ENCODE peak calls at places on chromosomes 13 and 19, in ten cellular contexts. L is ecto neural progenitor cell; P is sigmoid colon; S is cardiac muscle cell; Q is KG1; O is stimulated activated CD4-positive, alpha-beta T cell treated with anti-CD3 and anti-CD28 coated beads, Interleukin-2, amount 100 ng/mL, for 4 hours; H is GM03348; D is GOT3; N is AG08396; J is glutamatergic neuron. B is an unnamed sample.
A peak's percentile ranks its signal among the peaks of the same experiment; 100 is the strongest.

GRCh38 chr19:3250675-3251074 is 26.2 kb downstream of the CELF5 start:
- DNase-seq in L (no peak), P (no peak), S (no peak), Q (no peak), O (no peak), H (peak; percentile 66), D (peak; percentile 18), N (peak; percentile 43), J (peak; percentile 37), B (peak; percentile 25)

GRCh38 chr13:102097708-102098107 is 304.1 kb downstream of the FGF14 start:
- DNase-seq in L (no peak), P (no peak), S (no peak), Q (no peak), O (no peak), H (no peak), D (no peak), N (no peak), J (no peak), B (no peak)

GRCh38 chr19:39413903-39414608 is 1.6 kb downstream of the PLEKHG2 start:
- DNase-seq in L (peak; percentile 71), P (peak; percentile 81), S (peak; percentile 54), Q (no peak), O (no peak), H (peak; percentile 63), D (no peak), N (peak; percentile 55), J (peak; percentile 73), B (no peak)

GRCh38 chr13:113209336-113209879 is at the start of gene CUL4A:
- DNase-seq in L (peak; percentile 88), P (peak; percentile 88), S (peak; percentile 90), Q (peak; percentile 86), O (peak; percentile 63), H (peak; percentile 96), D (no peak), N (peak; percentile 89), J (peak; percentile 80), B (peak; percentile 50)

GRCh38 chr19:33794578-33795369 is 1.9 kb upstream of the KCTD15 start:
- DNase-seq in L (peak; percentile 66), P (no peak), S (no peak), Q (no peak), O (no peak), H (peak; percentile 30), D (no peak), N (peak; percentile 38), J (no peak), B (no peak)

GRCh38 chr19:42282810-42283247 is 13.8 kb downstream of the CIC start:
- DNase-seq in L (peak; percentile 51), P (peak; percentile 68), S (no peak), Q (no peak), O (no peak), H (no peak), D (no peak), N (no peak), J (no peak), B (no peak)

GRCh38 chr19:38676878-38677646 is 29.6 kb downstream of the ACTN4 start:
- DNase-seq in L (no peak), P (no peak), S (no peak), Q (no peak), O (no peak), H (no peak), D (no peak), N (no peak), J (no peak), B (no peak)

GRCh38 chr19:7987084-7987768 is 18.2 kb downstream of the ELAVL1 start:
- DNase-seq in L (no peak), P (no peak), S (no peak), Q (no peak), O (no peak), H (no peak), D (no peak), N (no peak), J (no peak), B (no peak)

GRCh38 chr19:7202888-7203287 is 91.3 kb downstream of the INSR start:
- DNase-seq in L (no peak), P (no peak), S (no peak), Q (no peak), O (no peak), H (no peak), D (no peak), N (no peak), J (no peak), B (no peak)

GRCh38 chr13:45916036-45916435 is 64.5 kb upstream of the SIAH3 start:
- DNase-seq in L (no peak), P (no peak), S (no peak), Q (no peak), O (no peak), H (no peak), D (no peak), N (no peak), J (no peak), B (no peak)

GRCh38 chr13:26502826-26503225 is 54.7 kb upstream of the WASF3 start:
- DNase-seq in L (no peak), P (peak; percentile 80), S (no peak), Q (no peak), O (peak; percentile 23), H (peak; percentile 59), D (no peak), N (peak; percentile 60), J (no peak), B (no peak)

GRCh38 chr13:97883356-97883755 is 70.1 kb upstream of the IPO5 start:
- DNase-seq in L (no peak), P (no peak), S (no peak), Q (no peak), O (no peak), H (no peak), D (no peak), N (no peak), J (no peak), B (no peak)

GRCh38 chr13:73449258-73449657 is 390.5 kb downstream of the KLF5 start:
- DNase-seq in L (no peak), P (no peak), S (no peak), Q (no peak), O (no peak), H (no peak), D (no peak), N (no peak), J (no peak), B (no peak)

GRCh38 chr13:37144661-37145060 is 39.2 kb upstream of the CSNK1A1L start:
- DNase-seq in L (no peak), P (no peak), S (no peak), Q (no peak), O (no peak), H (no peak), D (no peak), N (peak; percentile 28), J (no peak), B (no peak)

GRCh38 chr13:60944863-60945262 is 470.8 kb downstream of the PCDH20 start:
- DNase-seq in L (no peak), P (no peak), S (no peak), Q (no peak), O (no peak), H (no peak), D (no peak), N (no peak), J (no peak), B (no peak)

GRCh38 chr13:73244486-73244885 is 185.7 kb downstream of the KLF5 start:
- DNase-seq in L (no peak), P (no peak), S (no peak), Q (no peak), O (no peak), H (no peak), D (no peak), N (no peak), J (no peak), B (no peak)

GRCh38 chr13:98707309-98707999 is 45.0 kb downstream of the SLC15A1 start:
- DNase-seq in L (no peak), P (no peak), S (no peak), Q (no peak), O (no peak), H (no peak), D (no peak), N (no peak), J (no peak), B (no peak)

GRCh38 chr13:39527961-39528720 is 74.9 kb downstream of the LHFPL6 start:
- DNase-seq in L (no peak), P (no peak), S (no peak), Q (no peak), O (no peak), H (peak; percentile 87), D (no peak), N (peak; percentile 85), J (no peak), B (no peak)

GRCh38 chr13:76336889-76337844 is 549.0 kb downstream of the KCTD12 start:
- DNase-seq in L (no peak), P (no peak), S (no peak), Q (no peak), O (no peak), H (no peak), D (no peak), N (no peak), J (no peak), B (no peak)

GRCh38 chr19:12873891-12874745 is 7.1 kb downstream of the DNASE2 start:
- DNase-seq in L (no peak), P (no peak), S (no peak), Q (no peak), O (no peak), H (no peak), D (no peak), N (no peak), J (no peak), B (no peak)

GRCh38 chr13:27174766-27175455 is 3.3 kb upstream of the USP12 start:
- DNase-seq in L (no peak), P (no peak), S (no peak), Q (no peak), O (no peak), H (no peak), D (no peak), N (no peak), J (no peak), B (no peak)

GRCh38 chr13:67518785-67519184 is 288.6 kb upstream of the PCDH9 start:
- DNase-seq in L (no peak), P (no peak), S (no peak), Q (no peak), O (no peak), H (no peak), D (no peak), N (no peak), J (no peak), B (no peak)

GRCh38 chr19:41792513-41793413 is 3.6 kb upstream of the CEACAM3 start:
- DNase-seq in L (peak; percentile 77), P (no peak), S (peak; percentile 11), Q (no peak), O (peak; percentile 13), H (peak; percentile 59), D (no peak), N (peak; percentile 54), J (peak; percentile 75), B (peak; percentile 15)

GRCh38 chr13:87661471-87661870 is 9.7 kb upstream of the SLITRK5 start:
- DNase-seq in L (no peak), P (no peak), S (no peak), Q (no peak), O (no peak), H (no peak), D (no peak), N (no peak), J (no peak), B (no peak)

GRCh38 chr19:35903550-35904179 is 1.3 kb downstream of the HCST start:
- DNase-seq in L (peak; percentile 71), P (peak; percentile 87), S (peak; percentile 65), Q (peak; percentile 85), O (peak; percentile 94), H (peak; percentile 70), D (no peak), N (peak; percentile 74), J (peak; percentile 26), B (peak; percentile 84)

GRCh38 chr13:44870456-44870929 is 118.8 kb downstream of the NUFIP1 start:
- DNase-seq in L (no peak), P (no peak), S (no peak), Q (no peak), O (no peak), H (no peak), D (no peak), N (no peak), J (no peak), B (no peak)

GRCh38 chr19:50547385-50548190 is 20.6 kb downstream of the LRRC4B start:
- DNase-seq in L (no peak), P (no peak), S (no peak), Q (no peak), O (no peak), H (no peak), D (no peak), N (no peak), J (no peak), B (no peak)

GRCh38 chr13:26377038-26377437 is 123.1 kb downstream of the CDK8 start:
- DNase-seq in L (peak; percentile 62), P (no peak), S (peak; percentile 40), Q (no peak), O (no peak), H (peak; percentile 29), D (no peak), N (peak; percentile 11), J (peak; percentile 60), B (no peak)

B was measured in effector memory CD8-positive, alpha-beta T cell.